ENCODE peak calls at places on chromosomes 4 and X, in seven cellular contexts. One of them, this sample, is unnamed.

GRCh38 chr4:183831026-183831446 is 74.1 kb upstream of the STOX2 start:
- DNase-seq in fibroblast of mammary gland: no peak
- DNase-seq in fibroblast of pulmonary artery: peak
- DNase-seq in psoas muscle: no peak
- DNase-seq in thoracic aorta: no peak
- DNase-seq in AG04450: no peak
- DNase-seq in fibroblast of villous mesenchyme: no peak
- DNase-seq in this sample: no peak

GRCh38 chrX:6024204-6024603 is 204.5 kb downstream of the NLGN4X start:
- DNase-seq in fibroblast of mammary gland: peak
- DNase-seq in fibroblast of pulmonary artery: no peak
- DNase-seq in psoas muscle: no peak
- DNase-seq in thoracic aorta: no peak
- DNase-seq in AG04450: no peak
- DNase-seq in fibroblast of villous mesenchyme: peak
- DNase-seq in this sample: no peak

GRCh38 chrX:115499112-115499805 is 61.7 kb upstream of the PLS3 start:
- DNase-seq in fibroblast of mammary gland: no peak
- DNase-seq in fibroblast of pulmonary artery: peak
- DNase-seq in psoas muscle: no peak
- DNase-seq in thoracic aorta: no peak
- DNase-seq in AG04450: no peak
- DNase-seq in fibroblast of villous mesenchyme: peak
- DNase-seq in this sample: peak

GRCh38 chrX:110435191-110435590 is 76.5 kb downstream of the RTL9 start:
- DNase-seq in fibroblast of mammary gland: no peak
- DNase-seq in fibroblast of pulmonary artery: no peak
- DNase-seq in psoas muscle: no peak
- DNase-seq in thoracic aorta: no peak
- DNase-seq in AG04450: no peak
- DNase-seq in fibroblast of villous mesenchyme: no peak
- DNase-seq in this sample: no peak

GRCh38 chr4:134560728-134561127 is 359.1 kb upstream of the PABPC4L start:
- DNase-seq in fibroblast of mammary gland: no peak
- DNase-seq in fibroblast of pulmonary artery: no peak
- DNase-seq in psoas muscle: no peak
- DNase-seq in thoracic aorta: no peak
- DNase-seq in AG04450: no peak
- DNase-seq in fibroblast of villous mesenchyme: no peak
- DNase-seq in this sample: no peak

GRCh38 chr4:181796502-181796901 is 446.7 kb upstream of the TENM3 start:
- DNase-seq in fibroblast of mammary gland: peak
- DNase-seq in fibroblast of pulmonary artery: peak
- DNase-seq in psoas muscle: no peak
- DNase-seq in thoracic aorta: no peak
- DNase-seq in AG04450: no peak
- DNase-seq in fibroblast of villous mesenchyme: no peak
- DNase-seq in this sample: no peak

GRCh38 chr4:17385403-17385802 is 126.5 kb downstream of the QDPR start:
- DNase-seq in fibroblast of mammary gland: peak
- DNase-seq in fibroblast of pulmonary artery: peak
- DNase-seq in psoas muscle: no peak
- DNase-seq in thoracic aorta: no peak
- DNase-seq in AG04450: no peak
- DNase-seq in fibroblast of villous mesenchyme: peak
- DNase-seq in this sample: peak

GRCh38 chrX:68196939-68197791 is 236.1 kb downstream of the OPHN1 start:
- DNase-seq in fibroblast of mammary gland: peak
- DNase-seq in fibroblast of pulmonary artery: peak
- DNase-seq in psoas muscle: no peak
- DNase-seq in thoracic aorta: no peak
- DNase-seq in AG04450: no peak
- DNase-seq in fibroblast of villous mesenchyme: peak
- DNase-seq in this sample: peak

GRCh38 chr4:48780867-48781219 is 764 bp upstream of the FRYL start:
- DNase-seq in fibroblast of mammary gland: peak
- DNase-seq in fibroblast of pulmonary artery: peak
- DNase-seq in psoas muscle: peak
- DNase-seq in thoracic aorta: no peak
- DNase-seq in AG04450: no peak
- DNase-seq in fibroblast of villous mesenchyme: peak
- DNase-seq in this sample: peak

GRCh38 chr4:123708902-123709301 is 312.3 kb downstream of the SPRY1 start:
- DNase-seq in fibroblast of mammary gland: no peak
- DNase-seq in fibroblast of pulmonary artery: no peak
- DNase-seq in psoas muscle: no peak
- DNase-seq in thoracic aorta: no peak
- DNase-seq in AG04450: no peak
- DNase-seq in fibroblast of villous mesenchyme: no peak
- DNase-seq in this sample: no peak

GRCh38 chr4:152778656-152779512 is 646 bp downstream of the TIGD4 start:
- DNase-seq in fibroblast of mammary gland: peak
- DNase-seq in fibroblast of pulmonary artery: peak
- DNase-seq in psoas muscle: no peak
- DNase-seq in thoracic aorta: no peak
- DNase-seq in AG04450: no peak
- DNase-seq in fibroblast of villous mesenchyme: no peak
- DNase-seq in this sample: peak

GRCh38 chrX:94256396-94256795 is 582.4 kb downstream of the FAM133A start:
- DNase-seq in fibroblast of mammary gland: no peak
- DNase-seq in fibroblast of pulmonary artery: no peak
- DNase-seq in psoas muscle: no peak
- DNase-seq in thoracic aorta: no peak
- DNase-seq in AG04450: no peak
- DNase-seq in fibroblast of villous mesenchyme: no peak
- DNase-seq in this sample: no peak

GRCh38 chrX:103817502-103817901 is 14.6 kb downstream of the RAB9B start:
- DNase-seq in fibroblast of mammary gland: peak
- DNase-seq in fibroblast of pulmonary artery: peak
- DNase-seq in psoas muscle: no peak
- DNase-seq in thoracic aorta: no peak
- DNase-seq in AG04450: no peak
- DNase-seq in fibroblast of villous mesenchyme: peak
- DNase-seq in this sample: peak

GRCh38 chr4:139603576-139604387 is 47.8 kb upstream of the SETD7 start:
- DNase-seq in fibroblast of mammary gland: peak
- DNase-seq in fibroblast of pulmonary artery: peak
- DNase-seq in psoas muscle: no peak
- DNase-seq in thoracic aorta: no peak
- DNase-seq in AG04450: no peak
- DNase-seq in fibroblast of villous mesenchyme: peak
- DNase-seq in this sample: peak

GRCh38 chrX:23901805-23902204 is 5.9 kb downstream of the APOO start:
- DNase-seq in fibroblast of mammary gland: peak
- DNase-seq in fibroblast of pulmonary artery: peak
- DNase-seq in psoas muscle: no peak
- DNase-seq in thoracic aorta: peak
- DNase-seq in AG04450: peak
- DNase-seq in fibroblast of villous mesenchyme: peak
- DNase-seq in this sample: peak

DNA sequence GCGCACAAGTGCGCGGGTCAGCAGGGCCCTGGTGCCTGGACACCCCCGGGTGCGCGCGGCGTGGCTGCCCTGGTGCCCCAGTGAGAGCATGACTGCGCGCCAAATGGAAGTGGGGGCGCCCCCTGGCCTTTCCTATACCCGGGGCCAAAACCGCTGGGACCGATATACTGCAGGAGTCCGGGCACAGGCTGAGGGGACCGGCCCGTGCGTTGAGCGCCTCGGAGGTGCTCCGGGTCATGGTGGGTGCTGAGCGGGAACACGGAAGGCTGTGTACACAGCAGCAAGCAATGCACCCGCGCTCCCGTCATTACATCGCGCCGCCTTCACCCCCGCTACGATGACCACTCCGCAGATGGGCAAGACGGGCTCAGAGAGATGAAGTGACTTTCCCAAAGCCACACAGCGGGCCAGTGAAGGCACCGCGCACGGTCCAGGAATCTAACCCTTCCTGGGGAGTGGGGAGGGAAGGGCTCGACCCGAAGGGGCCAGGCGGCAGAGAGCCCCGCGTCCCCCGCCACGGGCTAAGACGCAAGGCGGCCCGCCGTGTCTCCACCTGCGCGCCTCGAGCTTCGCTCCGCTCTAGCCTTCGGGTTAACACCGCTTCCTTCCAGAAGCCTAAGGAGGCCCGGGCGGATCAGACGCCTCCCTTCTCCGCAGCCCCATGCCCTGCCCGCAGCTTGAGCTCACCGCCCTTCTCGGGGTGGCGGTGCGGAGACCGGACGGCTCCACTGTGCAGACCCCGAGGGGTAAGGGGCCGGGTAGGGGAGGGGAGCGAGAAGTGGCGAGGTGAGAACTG is 11.3 kb downstream of the HMX1 start:
- DNase-seq in fibroblast of mammary gland: no peak
- DNase-seq in fibroblast of pulmonary artery: no peak
- DNase-seq in psoas muscle: no peak
- DNase-seq in thoracic aorta: no peak
- DNase-seq in AG04450: no peak
- DNase-seq in fibroblast of villous mesenchyme: no peak
- DNase-seq in this sample: no peak
- TF ChIP-seq CTCF in fibroblast of mammary gland: no peak
- TF ChIP-seq CTCF in fibroblast of pulmonary artery: no peak
- TF ChIP-seq CTCF in psoas muscle: no peak
- TF ChIP-seq CTCF in thoracic aorta: no peak
- TF ChIP-seq CTCF in AG04450: no peak
- TF ChIP-seq CTCF in fibroblast of villous mesenchyme: no peak
- TF ChIP-seq CTCF in this sample: no peak

GRCh38 chr4:173522874-173523395 is 7.1 kb downstream of the HAND2 start:
- DNase-seq in fibroblast of mammary gland: peak
- DNase-seq in fibroblast of pulmonary artery: peak
- DNase-seq in psoas muscle: no peak
- DNase-seq in thoracic aorta: no peak
- DNase-seq in AG04450: no peak
- DNase-seq in fibroblast of villous mesenchyme: peak
- DNase-seq in this sample: no peak

GRCh38 chr4:173520921-173521473 is 9.0 kb downstream of the HAND2 start:
- DNase-seq in fibroblast of mammary gland: no peak
- DNase-seq in fibroblast of pulmonary artery: no peak
- DNase-seq in psoas muscle: no peak
- DNase-seq in thoracic aorta: no peak
- DNase-seq in AG04450: no peak
- DNase-seq in fibroblast of villous mesenchyme: peak
- DNase-seq in this sample: no peak

GRCh38 chr4:173522160-173522873 is 7.7 kb downstream of the HAND2 start:
- DNase-seq in fibroblast of mammary gland: peak
- DNase-seq in fibroblast of pulmonary artery: peak
- DNase-seq in psoas muscle: peak
- DNase-seq in thoracic aorta: no peak
- DNase-seq in AG04450: peak
- DNase-seq in fibroblast of villous mesenchyme: peak
- DNase-seq in this sample: no peak

GRCh38 chr4:173519130-173520101 is 10.6 kb downstream of the HAND2 start:
- DNase-seq in fibroblast of mammary gland: no peak
- DNase-seq in fibroblast of pulmonary artery: peak
- DNase-seq in psoas muscle: no peak
- DNase-seq in thoracic aorta: no peak
- DNase-seq in AG04450: no peak
- DNase-seq in fibroblast of villous mesenchyme: peak
- DNase-seq in this sample: no peak

GRCh38 chr4:173521474-173522159 is 8.4 kb downstream of the HAND2 start:
- DNase-seq in fibroblast of mammary gland: no peak
- DNase-seq in fibroblast of pulmonary artery: no peak
- DNase-seq in psoas muscle: no peak
- DNase-seq in thoracic aorta: no peak
- DNase-seq in AG04450: no peak
- DNase-seq in fibroblast of villous mesenchyme: peak
- DNase-seq in this sample: no peak
- H3K4me3 ChIP-seq in fibroblast of mammary gland: peak
- H3K4me3 ChIP-seq in fibroblast of pulmonary artery: peak
- H3K4me3 ChIP-seq in psoas muscle: peak
- H3K4me3 ChIP-seq in thoracic aorta: peak
- H3K4me3 ChIP-seq in AG04450: peak
- H3K4me3 ChIP-seq in fibroblast of villous mesenchyme: peak
- H3K4me3 ChIP-seq in this sample: no peak

GRCh38 chrX:70029790-70030189 is 19.9 kb downstream of the AWAT2 start:
- DNase-seq in fibroblast of mammary gland: no peak
- DNase-seq in fibroblast of pulmonary artery: no peak
- DNase-seq in psoas muscle: no peak
- DNase-seq in thoracic aorta: no peak
- DNase-seq in AG04450: no peak
- DNase-seq in fibroblast of villous mesenchyme: no peak
- DNase-seq in this sample: no peak

GRCh38 chrX:70033348-70033747 is 16.4 kb downstream of the AWAT2 start:
- DNase-seq in fibroblast of mammary gland: peak
- DNase-seq in fibroblast of pulmonary artery: peak
- DNase-seq in psoas muscle: no peak
- DNase-seq in thoracic aorta: no peak
- DNase-seq in AG04450: no peak
- DNase-seq in fibroblast of villous mesenchyme: peak
- DNase-seq in this sample: peak

GRCh38 chrX:70026851-70027200 is 22.9 kb downstream of the AWAT2 start:
- DNase-seq in fibroblast of mammary gland: no peak
- DNase-seq in fibroblast of pulmonary artery: peak
- DNase-seq in psoas muscle: no peak
- DNase-seq in thoracic aorta: no peak
- DNase-seq in AG04450: no peak
- DNase-seq in fibroblast of villous mesenchyme: peak
- DNase-seq in this sample: no peak

GRCh38 chrX:70032797-70033196 is 16.9 kb downstream of the AWAT2 start:
- DNase-seq in fibroblast of mammary gland: no peak
- DNase-seq in fibroblast of pulmonary artery: peak
- DNase-seq in psoas muscle: no peak
- DNase-seq in thoracic aorta: no peak
- DNase-seq in AG04450: no peak
- DNase-seq in fibroblast of villous mesenchyme: no peak
- DNase-seq in this sample: no peak

GRCh38 chrX:70030242-70030823 is 19.4 kb downstream of the AWAT2 start:
- DNase-seq in fibroblast of mammary gland: peak
- DNase-seq in fibroblast of pulmonary artery: peak
- DNase-seq in psoas muscle: no peak
- DNase-seq in thoracic aorta: no peak
- DNase-seq in AG04450: no peak
- DNase-seq in fibroblast of villous mesenchyme: peak
- DNase-seq in this sample: peak
- TF ChIP-seq CTCF in fibroblast of mammary gland: peak
- TF ChIP-seq CTCF in fibroblast of pulmonary artery: peak
- TF ChIP-seq CTCF in psoas muscle: peak
- TF ChIP-seq CTCF in thoracic aorta: peak
- TF ChIP-seq CTCF in AG04450: peak
- TF ChIP-seq CTCF in fibroblast of villous mesenchyme: peak
- TF ChIP-seq CTCF in this sample: peak

DNA sequence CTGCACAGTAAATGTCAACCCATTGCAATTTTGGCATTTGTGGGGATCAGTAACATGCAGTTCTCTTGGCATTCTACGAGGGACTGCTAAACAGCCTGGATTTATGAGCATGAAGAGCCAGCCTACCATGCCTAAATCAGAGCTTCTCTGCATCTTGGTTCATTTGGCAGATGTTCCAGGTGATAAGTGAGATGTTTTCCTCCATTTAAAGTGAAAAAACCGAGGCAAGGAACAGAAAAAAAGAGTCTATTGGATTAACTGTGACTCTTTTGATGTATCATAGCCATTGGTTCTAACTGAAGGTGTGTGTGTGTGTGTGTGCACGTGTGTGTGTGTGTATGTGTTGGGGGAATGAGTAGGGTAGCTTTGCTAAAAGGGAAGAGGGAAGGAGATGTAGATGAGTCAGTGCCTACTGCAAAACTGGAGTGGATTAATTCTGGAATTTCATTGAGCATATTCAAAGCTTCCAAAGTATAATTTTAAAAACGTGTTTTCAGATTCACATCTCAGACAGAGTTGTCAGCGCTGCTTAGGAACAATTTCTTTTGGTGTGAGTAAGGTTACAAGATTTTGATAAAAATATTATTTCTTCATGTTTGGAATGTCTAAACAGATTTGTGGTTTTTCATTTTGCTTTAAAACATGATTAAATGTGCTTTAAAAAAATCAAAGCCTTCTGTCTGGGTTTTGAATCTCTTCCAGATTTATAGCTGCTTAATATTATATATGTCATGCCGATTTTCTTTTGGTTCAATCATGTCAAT is 123.3 kb upstream of the LNX1 start:
- DNase-seq in fibroblast of mammary gland: peak
- DNase-seq in fibroblast of pulmonary artery: peak
- DNase-seq in psoas muscle: no peak
- DNase-seq in thoracic aorta: no peak
- DNase-seq in AG04450: no peak
- DNase-seq in fibroblast of villous mesenchyme: peak
- DNase-seq in this sample: no peak
- H3K4me3 ChIP-seq in fibroblast of mammary gland: no peak
- H3K4me3 ChIP-seq in fibroblast of pulmonary artery: no peak
- H3K4me3 ChIP-seq in psoas muscle: no peak
- H3K4me3 ChIP-seq in thoracic aorta: no peak
- H3K4me3 ChIP-seq in AG04450: no peak
- H3K4me3 ChIP-seq in fibroblast of villous mesenchyme: no peak
- H3K4me3 ChIP-seq in this sample: no peak